ENCODE peak calls at places on chromosomes 3 and 15, in ten cellular contexts. D, J, O, K, G, E, H, B, A and C are unnamed samples.

GRCh38 chr15:84749111-84749991 is 959 bp downstream of the ZNF592 start:
- DNase-seq in D (peak), J (no peak), O (peak), K (peak), G (peak), E (no peak), H (peak), B (peak), A (peak), C (peak)

GRCh38 chr3:194162817-194163584 is 27.1 kb downstream of the HES1 start:
- DNase-seq in D (no peak), J (no peak), O (no peak), K (no peak), G (no peak), E (no peak), H (no peak), B (no peak), A (no peak), C (no peak)

GRCh38 chr15:59798605-59798917 is 109.4 kb upstream of the BNIP2 start:
- DNase-seq in D (no peak), J (no peak), O (no peak), K (no peak), G (no peak), E (no peak), H (no peak), B (no peak), A (no peak), C (no peak)

GRCh38 chr3:66473637-66474036 is 27.2 kb downstream of the LRIG1 start:
- DNase-seq in D (no peak), J (no peak), O (peak), K (no peak), G (no peak), E (no peak), H (no peak), B (no peak), A (no peak), C (no peak)

GRCh38 chr3:36774072-36774471 is 9.7 kb upstream of the DCLK3 start:
- DNase-seq in D (no peak), J (no peak), O (peak), K (no peak), G (no peak), E (no peak), H (no peak), B (no peak), A (no peak), C (no peak)

GRCh38 chr3:126103121-126104027 is 19.4 kb upstream of the SLC41A3 start:
- DNase-seq in D (peak), J (no peak), O (no peak), K (peak), G (no peak), E (peak), H (no peak), B (no peak), A (no peak), C (no peak)

GRCh38 chr3:105166893-105167292 is 199.8 kb upstream of the ALCAM start:
- DNase-seq in D (no peak), J (no peak), O (peak), K (no peak), G (no peak), E (no peak), H (no peak), B (no peak), A (no peak), C (no peak)

GRCh38 chr15:94028121-94028520 is 203.2 kb upstream of the MCTP2 start:
- DNase-seq in D (no peak), J (no peak), O (no peak), K (no peak), G (no peak), E (no peak), H (no peak), B (no peak), A (no peak), C (no peak)

GRCh38 chr3:147943265-147943945 is 534.2 kb downstream of the ZIC1 start:
- DNase-seq in D (no peak), J (peak), O (peak), K (no peak), G (no peak), E (no peak), H (no peak), B (no peak), A (no peak), C (no peak)

GRCh38 chr3:32564195-32564594 is 6.5 kb downstream of the DYNC1LI1 start:
- DNase-seq in D (no peak), J (no peak), O (peak), K (no peak), G (no peak), E (no peak), H (no peak), B (no peak), A (no peak), C (no peak)

GRCh38 chr15:75167588-75168076 is 34.0 kb upstream of the C15orf39 start:
- DNase-seq in D (no peak), J (no peak), O (peak), K (no peak), G (no peak), E (no peak), H (peak), B (no peak), A (no peak), C (no peak)

GRCh38 chr15:77527164-77527778 is 105.4 kb downstream of the LINGO1 start:
- DNase-seq in D (no peak), J (peak), O (peak), K (peak), G (peak), E (no peak), H (peak), B (no peak), A (no peak), C (no peak)

GRCh38 chr3:126922466-126922865 is 60.4 kb upstream of the PLXNA1 start:
- DNase-seq in D (no peak), J (no peak), O (no peak), K (no peak), G (no peak), E (no peak), H (no peak), B (no peak), A (no peak), C (no peak)

GRCh38 chr3:131957980-131958379 is 76.8 kb downstream of the CPNE4 start:
- DNase-seq in D (no peak), J (no peak), O (no peak), K (peak), G (no peak), E (no peak), H (no peak), B (no peak), A (no peak), C (no peak)

GRCh38 chr3:111998661-111999641 is at the start of gene TAGLN3:
- DNase-seq in D (no peak), J (peak), O (no peak), K (peak), G (no peak), E (peak), H (peak), B (no peak), A (no peak), C (no peak)

GRCh38 chr3:10290476-10291138 is 2.1 kb downstream of the GHRL start:
- DNase-seq in D (no peak), J (no peak), O (no peak), K (no peak), G (no peak), E (no peak), H (no peak), B (no peak), A (no peak), C (no peak)

GRCh38 chr3:66817946-66818557 is 180.1 kb upstream of the KBTBD8 start:
- DNase-seq in D (no peak), J (no peak), O (no peak), K (no peak), G (no peak), E (no peak), H (no peak), B (no peak), A (no peak), C (no peak)

GRCh38 chr3:3196148-3196861 is 16.8 kb upstream of the CRBN start:
- DNase-seq in D (no peak), J (no peak), O (peak), K (peak), G (no peak), E (peak), H (peak), B (no peak), A (no peak), C (no peak)

GRCh38 chr3:140499114-140499757 is 178.6 kb upstream of the TRIM42 start:
- DNase-seq in D (no peak), J (no peak), O (peak), K (peak), G (no peak), E (no peak), H (peak), B (no peak), A (no peak), C (peak)

GRCh38 chr3:170485696-170486095 is 67.0 kb downstream of the CLDN11 start:
- DNase-seq in D (no peak), J (no peak), O (no peak), K (no peak), G (no peak), E (peak), H (no peak), B (no peak), A (no peak), C (no peak)

GRCh38 chr3:182954553-182954952 is 25.8 kb downstream of the DCUN1D1 start:
- DNase-seq in D (no peak), J (no peak), O (no peak), K (no peak), G (no peak), E (no peak), H (no peak), B (no peak), A (no peak), C (no peak)

GRCh38 chr3:94158461-94158860 is 95.6 kb downstream of the NSUN3 start:
- DNase-seq in D (no peak), J (no peak), O (no peak), K (no peak), G (no peak), E (no peak), H (no peak), B (no peak), A (no peak), C (no peak)

GRCh38 chr15:63880744-63881143 is 47.0 kb upstream of the HERC1 start:
- DNase-seq in D (no peak), J (no peak), O (no peak), K (no peak), G (no peak), E (no peak), H (no peak), B (no peak), A (no peak), C (no peak)

GRCh38 chr15:101614761-101615160 is 37.4 kb downstream of the TM2D3 start:
- DNase-seq in D (no peak), J (no peak), O (no peak), K (no peak), G (no peak), E (no peak), H (no peak), B (no peak), A (no peak), C (no peak)

GRCh38 chr15:57288926-57289650 is 87.2 kb upstream of the CGNL1 start:
- DNase-seq in D (no peak), J (no peak), O (peak), K (no peak), G (no peak), E (no peak), H (no peak), B (no peak), A (no peak), C (no peak)

GRCh38 chr3:72346526-72346926 is 501.7 kb downstream of the SHQ1 start:
- DNase-seq in D (no peak), J (peak), O (peak), K (no peak), G (peak), E (no peak), H (no peak), B (no peak), A (no peak), C (peak)

GRCh38 chr3:12194209-12194608 is 35.5 kb upstream of the TIMP4 start:
- DNase-seq in D (no peak), J (no peak), O (peak), K (no peak), G (no peak), E (no peak), H (no peak), B (no peak), A (no peak), C (no peak)

GRCh38 chr3:44434834-44435510 is 42.5 kb downstream of the ZNF445 start:
- DNase-seq in D (no peak), J (no peak), O (no peak), K (no peak), G (no peak), E (no peak), H (no peak), B (no peak), A (no peak), C (no peak)